ENCODE peak calls at places on chromosome 19, in nine cellular contexts. One of them, this sample, is unnamed.

GRCh38 chr19:48614436-48615144 is at the start of gene FAM83E:
- DNase-seq in kidney: peak
- DNase-seq in NCI-H1105 treated with DMSO at 0.1 percent for 48 hours: peak
- DNase-seq in stimulated activated CD8-positive, alpha-beta memory T cell treated with anti-CD3 and anti-CD28 coated beads, Interleukin-2, amount 100 ng/mL, for 1 hour: no peak
- DNase-seq in neural progenitor cell: peak
- DNase-seq in mesothelial cell of epicardium: no peak
- DNase-seq in choroid plexus epithelial cell: no peak
- DNase-seq in ascending aorta: no peak
- DNase-seq in AG09309: no peak
- DNase-seq in this sample: peak

GRCh38 chr19:5609881-5610280 is 12.7 kb downstream of the SAFB2 start:
- DNase-seq in neural progenitor cell: no peak
- DNase-seq in ascending aorta: no peak
- DNase-seq in NCI-H1105 treated with DMSO at 0.1 percent for 48 hours: no peak
- DNase-seq in kidney: no peak
- DNase-seq in choroid plexus epithelial cell: no peak
- DNase-seq in AG09309: no peak
- DNase-seq in mesothelial cell of epicardium: no peak
- DNase-seq in stimulated activated CD8-positive, alpha-beta memory T cell treated with anti-CD3 and anti-CD28 coated beads, Interleukin-2, amount 100 ng/mL, for 1 hour: no peak
- DNase-seq in this sample: no peak

GRCh38 chr19:49558591-49558990 is 21.8 kb downstream of the NOSIP start:
- DNase-seq in mesothelial cell of epicardium: no peak
- DNase-seq in choroid plexus epithelial cell: no peak
- DNase-seq in AG09309: no peak
- DNase-seq in kidney: no peak
- DNase-seq in neural progenitor cell: no peak
- DNase-seq in NCI-H1105 treated with DMSO at 0.1 percent for 48 hours: no peak
- DNase-seq in stimulated activated CD8-positive, alpha-beta memory T cell treated with anti-CD3 and anti-CD28 coated beads, Interleukin-2, amount 100 ng/mL, for 1 hour: no peak
- DNase-seq in ascending aorta: no peak
- DNase-seq in this sample: no peak

GRCh38 chr19:6213266-6213595 is 66.5 kb downstream of the MLLT1 start:
- DNase-seq in mesothelial cell of epicardium: no peak
- DNase-seq in choroid plexus epithelial cell: no peak
- DNase-seq in AG09309: no peak
- DNase-seq in neural progenitor cell: no peak
- DNase-seq in stimulated activated CD8-positive, alpha-beta memory T cell treated with anti-CD3 and anti-CD28 coated beads, Interleukin-2, amount 100 ng/mL, for 1 hour: no peak
- DNase-seq in NCI-H1105 treated with DMSO at 0.1 percent for 48 hours: no peak
- DNase-seq in kidney: peak
- DNase-seq in ascending aorta: no peak
- DNase-seq in this sample: no peak

GRCh38 chr19:4557186-4557970 is 2.1 kb downstream of the SEMA6B start:
- DNase-seq in AG09309: no peak
- DNase-seq in NCI-H1105 treated with DMSO at 0.1 percent for 48 hours: no peak
- DNase-seq in kidney: no peak
- DNase-seq in ascending aorta: no peak
- DNase-seq in mesothelial cell of epicardium: no peak
- DNase-seq in stimulated activated CD8-positive, alpha-beta memory T cell treated with anti-CD3 and anti-CD28 coated beads, Interleukin-2, amount 100 ng/mL, for 1 hour: no peak
- DNase-seq in neural progenitor cell: no peak
- DNase-seq in choroid plexus epithelial cell: no peak
- DNase-seq in this sample: peak

GRCh38 chr19:16988661-16989060 is 37.9 kb downstream of the CPAMD8 start:
- DNase-seq in ascending aorta: no peak
- DNase-seq in NCI-H1105 treated with DMSO at 0.1 percent for 48 hours: no peak
- DNase-seq in choroid plexus epithelial cell: no peak
- DNase-seq in AG09309: no peak
- DNase-seq in mesothelial cell of epicardium: no peak
- DNase-seq in kidney: no peak
- DNase-seq in stimulated activated CD8-positive, alpha-beta memory T cell treated with anti-CD3 and anti-CD28 coated beads, Interleukin-2, amount 100 ng/mL, for 1 hour: no peak
- DNase-seq in neural progenitor cell: no peak
- DNase-seq in this sample: no peak

GRCh38 chr19:36420961-36421748 is 2.7 kb upstream of the ZFP82 start:
- DNase-seq in NCI-H1105 treated with DMSO at 0.1 percent for 48 hours: no peak
- DNase-seq in stimulated activated CD8-positive, alpha-beta memory T cell treated with anti-CD3 and anti-CD28 coated beads, Interleukin-2, amount 100 ng/mL, for 1 hour: no peak
- DNase-seq in neural progenitor cell: peak
- DNase-seq in choroid plexus epithelial cell: peak
- DNase-seq in kidney: peak
- DNase-seq in mesothelial cell of epicardium: no peak
- DNase-seq in ascending aorta: no peak
- DNase-seq in AG09309: no peak
- DNase-seq in this sample: no peak

GRCh38 chr19:10643166-10643967 is 10.8 kb upstream of the ILF3 start:
- DNase-seq in AG09309: no peak
- DNase-seq in neural progenitor cell: no peak
- DNase-seq in NCI-H1105 treated with DMSO at 0.1 percent for 48 hours: no peak
- DNase-seq in stimulated activated CD8-positive, alpha-beta memory T cell treated with anti-CD3 and anti-CD28 coated beads, Interleukin-2, amount 100 ng/mL, for 1 hour: no peak
- DNase-seq in mesothelial cell of epicardium: no peak
- DNase-seq in ascending aorta: no peak
- DNase-seq in kidney: no peak
- DNase-seq in choroid plexus epithelial cell: no peak
- DNase-seq in this sample: no peak

GRCh38 chr19:43634516-43634876 is 5.2 kb downstream of the CADM4 start:
- DNase-seq in AG09309: no peak
- DNase-seq in stimulated activated CD8-positive, alpha-beta memory T cell treated with anti-CD3 and anti-CD28 coated beads, Interleukin-2, amount 100 ng/mL, for 1 hour: no peak
- DNase-seq in ascending aorta: no peak
- DNase-seq in kidney: no peak
- DNase-seq in choroid plexus epithelial cell: no peak
- DNase-seq in mesothelial cell of epicardium: no peak
- DNase-seq in neural progenitor cell: peak
- DNase-seq in NCI-H1105 treated with DMSO at 0.1 percent for 48 hours: no peak
- DNase-seq in this sample: no peak

GRCh38 chr19:46296722-46297431 is at the start of gene HIF3A:
- DNase-seq in neural progenitor cell: peak
- DNase-seq in NCI-H1105 treated with DMSO at 0.1 percent for 48 hours: peak
- DNase-seq in choroid plexus epithelial cell: peak
- DNase-seq in kidney: peak
- DNase-seq in stimulated activated CD8-positive, alpha-beta memory T cell treated with anti-CD3 and anti-CD28 coated beads, Interleukin-2, amount 100 ng/mL, for 1 hour: no peak
- DNase-seq in AG09309: no peak
- DNase-seq in mesothelial cell of epicardium: peak
- DNase-seq in ascending aorta: peak
- DNase-seq in this sample: peak

GRCh38 chr19:39282021-39282420 is 13.8 kb downstream of the IFNL2 start:
- DNase-seq in choroid plexus epithelial cell: no peak
- DNase-seq in AG09309: no peak
- DNase-seq in mesothelial cell of epicardium: no peak
- DNase-seq in neural progenitor cell: no peak
- DNase-seq in NCI-H1105 treated with DMSO at 0.1 percent for 48 hours: no peak
- DNase-seq in stimulated activated CD8-positive, alpha-beta memory T cell treated with anti-CD3 and anti-CD28 coated beads, Interleukin-2, amount 100 ng/mL, for 1 hour: no peak
- DNase-seq in kidney: no peak
- DNase-seq in ascending aorta: no peak
- DNase-seq in this sample: no peak

GRCh38 chr19:19096641-19097627 is 33.1 kb downstream of the SLC25A42 start:
- DNase-seq in AG09309: no peak
- DNase-seq in ascending aorta: no peak
- DNase-seq in kidney: no peak
- DNase-seq in neural progenitor cell: no peak
- DNase-seq in choroid plexus epithelial cell: no peak
- DNase-seq in NCI-H1105 treated with DMSO at 0.1 percent for 48 hours: no peak
- DNase-seq in mesothelial cell of epicardium: no peak
- DNase-seq in stimulated activated CD8-positive, alpha-beta memory T cell treated with anti-CD3 and anti-CD28 coated beads, Interleukin-2, amount 100 ng/mL, for 1 hour: no peak
- DNase-seq in this sample: no peak

GRCh38 chr19:30669329-30670010 is 297.3 kb downstream of the ZNF536 start:
- DNase-seq in neural progenitor cell: peak
- DNase-seq in NCI-H1105 treated with DMSO at 0.1 percent for 48 hours: peak
- DNase-seq in ascending aorta: no peak
- DNase-seq in AG09309: no peak
- DNase-seq in kidney: peak
- DNase-seq in mesothelial cell of epicardium: peak
- DNase-seq in choroid plexus epithelial cell: peak
- DNase-seq in stimulated activated CD8-positive, alpha-beta memory T cell treated with anti-CD3 and anti-CD28 coated beads, Interleukin-2, amount 100 ng/mL, for 1 hour: no peak
- DNase-seq in this sample: peak

GRCh38 chr19:6378036-6378435 is 2.3 kb upstream of the PSPN start:
- DNase-seq in stimulated activated CD8-positive, alpha-beta memory T cell treated with anti-CD3 and anti-CD28 coated beads, Interleukin-2, amount 100 ng/mL, for 1 hour: no peak
- DNase-seq in ascending aorta: no peak
- DNase-seq in kidney: peak
- DNase-seq in AG09309: no peak
- DNase-seq in NCI-H1105 treated with DMSO at 0.1 percent for 48 hours: no peak
- DNase-seq in choroid plexus epithelial cell: peak
- DNase-seq in mesothelial cell of epicardium: peak
- DNase-seq in neural progenitor cell: peak
- DNase-seq in this sample: no peak

GRCh38 chr19:34669305-34669704 is 7.7 kb downstream of the SCGB2B2 start:
- DNase-seq in kidney: no peak
- DNase-seq in neural progenitor cell: no peak
- DNase-seq in ascending aorta: no peak
- DNase-seq in mesothelial cell of epicardium: no peak
- DNase-seq in choroid plexus epithelial cell: no peak
- DNase-seq in AG09309: no peak
- DNase-seq in stimulated activated CD8-positive, alpha-beta memory T cell treated with anti-CD3 and anti-CD28 coated beads, Interleukin-2, amount 100 ng/mL, for 1 hour: no peak
- DNase-seq in NCI-H1105 treated with DMSO at 0.1 percent for 48 hours: no peak
- DNase-seq in this sample: peak

GRCh38 chr19:3047307-3048189 is 14.7 kb downstream of the TLE5 start:
- DNase-seq in kidney: peak
- DNase-seq in neural progenitor cell: peak
- DNase-seq in choroid plexus epithelial cell: peak
- DNase-seq in stimulated activated CD8-positive, alpha-beta memory T cell treated with anti-CD3 and anti-CD28 coated beads, Interleukin-2, amount 100 ng/mL, for 1 hour: no peak
- DNase-seq in mesothelial cell of epicardium: no peak
- DNase-seq in ascending aorta: peak
- DNase-seq in NCI-H1105 treated with DMSO at 0.1 percent for 48 hours: no peak
- DNase-seq in AG09309: peak
- DNase-seq in this sample: peak

GRCh38 chr19:38516802-38517201 is 83.3 kb downstream of the RYR1 start:
- DNase-seq in ascending aorta: no peak
- DNase-seq in AG09309: no peak
- DNase-seq in stimulated activated CD8-positive, alpha-beta memory T cell treated with anti-CD3 and anti-CD28 coated beads, Interleukin-2, amount 100 ng/mL, for 1 hour: no peak
- DNase-seq in NCI-H1105 treated with DMSO at 0.1 percent for 48 hours: no peak
- DNase-seq in choroid plexus epithelial cell: no peak
- DNase-seq in mesothelial cell of epicardium: no peak
- DNase-seq in kidney: no peak
- DNase-seq in neural progenitor cell: no peak
- DNase-seq in this sample: no peak

GRCh38 chr19:17555929-17556813 is 722 bp downstream of the COLGALT1 start:
- DNase-seq in AG09309: no peak
- DNase-seq in NCI-H1105 treated with DMSO at 0.1 percent for 48 hours: peak
- DNase-seq in ascending aorta: no peak
- DNase-seq in choroid plexus epithelial cell: peak
- DNase-seq in neural progenitor cell: peak
- DNase-seq in stimulated activated CD8-positive, alpha-beta memory T cell treated with anti-CD3 and anti-CD28 coated beads, Interleukin-2, amount 100 ng/mL, for 1 hour: no peak
- DNase-seq in kidney: peak
- DNase-seq in mesothelial cell of epicardium: no peak
- DNase-seq in this sample: peak

GRCh38 chr19:43622956-43623355 is 3.5 kb upstream of the ZNF428 start:
- DNase-seq in NCI-H1105 treated with DMSO at 0.1 percent for 48 hours: no peak
- DNase-seq in choroid plexus epithelial cell: no peak
- DNase-seq in ascending aorta: no peak
- DNase-seq in stimulated activated CD8-positive, alpha-beta memory T cell treated with anti-CD3 and anti-CD28 coated beads, Interleukin-2, amount 100 ng/mL, for 1 hour: no peak
- DNase-seq in neural progenitor cell: no peak
- DNase-seq in kidney: no peak
- DNase-seq in mesothelial cell of epicardium: no peak
- DNase-seq in AG09309: no peak
- DNase-seq in this sample: no peak